ENCODE peak calls at places on chromosomes 16 and 17, in seven cellular contexts. V is spleen, H is gastrocnemius medialis, A is Peyer's patch, O is right lobe of liver, D is adrenal gland, C is A549. U is an unnamed sample.

GRCh38 chr17:61338000-61338864 is 61.4 kb upstream of the TBX2 start:
- DNase-seq in V (no peak), H (no peak), A (no peak), O (no peak), D (no peak), C (peak; percentile 65), U (no peak)

GRCh38 chr17:43634681-43635125 is 27.0 kb downstream of the MEOX1 start:
- DNase-seq in V (no peak), H (no peak), A (no peak), O (no peak), D (no peak), C (no peak), U (peak; percentile 78)

GRCh38 chr16:73794936-73795335 is 501.7 kb upstream of the PSMD7 start:
- DNase-seq in V (no peak), H (peak; percentile 77), A (no peak), O (no peak), D (no peak), C (no peak), U (peak; percentile 41)

GRCh38 chr16:71971571-71971970 is 28.6 kb downstream of the PKD1L3 start:
- DNase-seq in V (no peak), H (no peak), A (no peak), O (no peak), D (no peak), C (no peak), U (no peak)

GRCh38 chr16:24972608-24973220 is 42.5 kb downstream of the ARHGAP17 start:
- DNase-seq in V (no peak), H (no peak), A (no peak), O (no peak), D (peak; percentile 36), C (no peak), U (no peak)

GRCh38 chr16:20853076-20853597 is 46.8 kb downstream of the REXO5 start:
- DNase-seq in V (no peak), H (no peak), A (no peak), O (no peak), D (no peak), C (no peak), U (no peak)

GRCh38 chr17:31415640-31416502 is 24.4 kb downstream of the RAB11FIP4 start:
- DNase-seq in V (peak; percentile 40), H (no peak), A (no peak), O (no peak), D (no peak), C (no peak), U (no peak)

GRCh38 chr17:8004899-8005298 is 2.5 kb downstream of the GUCY2D start:
- DNase-seq in V (no peak), H (no peak), A (no peak), O (no peak), D (no peak), C (no peak), U (no peak)

GRCh38 chr16:74169687-74170522 is 126.7 kb upstream of the PSMD7 start:
- DNase-seq in V (no peak), H (no peak), A (no peak), O (no peak), D (no peak), C (no peak), U (no peak)

GRCh38 chr16:30521476-30521872 is 4.9 kb downstream of the ZNF768 start:
- DNase-seq in V (no peak), H (no peak), A (no peak), O (no peak), D (no peak), C (no peak), U (no peak)

GRCh38 chr17:67202503-67202902 is 42.5 kb downstream of the HELZ start:
- DNase-seq in V (no peak), H (no peak), A (no peak), O (no peak), D (no peak), C (no peak), U (no peak)

GRCh38 chr16:3706253-3707145 is 10.8 kb downstream of the TRAP1 start:
- DNase-seq in V (no peak), H (no peak), A (no peak), O (no peak), D (no peak), C (no peak), U (no peak)

GRCh38 chr16:55672471-55672870 is 16.7 kb downstream of the SLC6A2 start:
- DNase-seq in V (no peak), H (peak; percentile 43), A (no peak), O (no peak), D (peak; percentile 86), C (no peak), U (peak; percentile 60)

GRCh38 chr17:49069585-49070273 is 62.8 kb upstream of the B4GALNT2 start:
- DNase-seq in V (no peak), H (no peak), A (no peak), O (no peak), D (no peak), C (no peak), U (no peak)

GRCh38 chr17:27640790-27641189 is 9.8 kb downstream of the LGALS9 start:
- DNase-seq in V (no peak), H (no peak), A (no peak), O (no peak), D (no peak), C (no peak), U (no peak)

GRCh38 chr16:89103156-89103555 is 9.5 kb downstream of the ACSF3 start:
- DNase-seq in V (peak; percentile 39), H (no peak), A (peak; percentile 88), O (peak; percentile 8), D (no peak), C (no peak), U (no peak)

GRCh38 chr16:686459-687260 is 2.5 kb upstream of the JMJD8 start:
- DNase-seq in V (no peak), H (no peak), A (no peak), O (no peak), D (no peak), C (no peak), U (no peak)

GRCh38 chr17:56593073-56593740 is at the start of gene NOG:
- DNase-seq in V (peak; percentile 78), H (peak; percentile 61), A (no peak), O (peak; percentile 37), D (no peak), C (peak; percentile 72), U (peak; percentile 34)

GRCh38 chr17:56595831-56596740 is 2.6 kb downstream of the NOG start:
- DNase-seq in V (no peak), H (peak; percentile 15), A (no peak), O (peak; percentile 27), D (no peak), C (no peak), U (no peak)

GRCh38 chr17:56596741-56597494 is 3.4 kb downstream of the NOG start:
- DNase-seq in V (no peak), H (no peak), A (no peak), O (no peak), D (no peak), C (no peak), U (no peak)

GRCh38 chr17:56593741-56594527 is 435 bp downstream of the NOG start:
- DNase-seq in V (peak; percentile 87), H (peak; percentile 52), A (peak; percentile 66), O (peak; percentile 72), D (peak; percentile 57), C (peak; percentile 71), U (peak; percentile 62)

GRCh38 chr17:56594528-56595418 is 1.3 kb downstream of the NOG start:
- DNase-seq in V (peak; percentile 78), H (peak; percentile 17), A (no peak), O (peak; percentile 24), D (no peak), C (peak; percentile 42), U (no peak)
- TF ChIP-seq POLR2A in V (no peak), H (no peak), A (no peak), O (no peak), D (no peak), C (no peak), U (no peak)

GRCh38 chr17:40562841-40563370 is 2.4 kb downstream of the CCR7 start:
- DNase-seq in V (no peak), H (no peak), A (no peak), O (no peak), D (no peak), C (no peak), U (no peak)

GRCh38 chr17:40561294-40561870 is 3.9 kb downstream of the CCR7 start:
- DNase-seq in V (peak; percentile 41), H (no peak), A (peak; percentile 20), O (no peak), D (no peak), C (no peak), U (no peak)

GRCh38 chr17:40563371-40564052 is 1.8 kb downstream of the CCR7 start:
- DNase-seq in V (no peak), H (no peak), A (no peak), O (no peak), D (no peak), C (no peak), U (no peak)

GRCh38 chr17:40560592-40561293 is 4.5 kb downstream of the CCR7 start:
- DNase-seq in V (peak; percentile 82), H (no peak), A (peak; percentile 47), O (no peak), D (peak; percentile 51), C (no peak), U (no peak)

GRCh38 chr17:40561871-40562611 is 3.2 kb downstream of the CCR7 start:
- DNase-seq in V (peak; percentile 71), H (no peak), A (peak; percentile 18), O (no peak), D (no peak), C (no peak), U (no peak)
- TF ChIP-seq CTCF in V (no peak), H (no peak), A (peak; percentile 19), O (no peak), D (no peak), C (no peak), U (no peak)

GRCh38 chr17:17106716-17107115 is 64.5 kb downstream of the MPRIP start:
- DNase-seq in V (no peak), H (no peak), A (no peak), O (no peak), D (no peak), C (no peak), U (no peak)

GRCh38 chr17:17108681-17109049 is 66.4 kb downstream of the MPRIP start:
- DNase-seq in V (no peak), H (no peak), A (peak; percentile 61), O (no peak), D (peak; percentile 70), C (no peak), U (no peak)

GRCh38 chr17:17107891-17108680 is 65.8 kb downstream of the MPRIP start:
- DNase-seq in V (no peak), H (no peak), A (peak; percentile 49), O (no peak), D (peak; percentile 83), C (no peak), U (no peak)

GRCh38 chr17:17105976-17106375 is 63.7 kb downstream of the MPRIP start:
- DNase-seq in V (no peak), H (no peak), A (peak; percentile 22), O (no peak), D (no peak), C (no peak), U (no peak)

GRCh38 chr17:17107281-17107680 is 65.0 kb downstream of the MPRIP start:
- DNase-seq in V (no peak), H (no peak), A (peak; percentile 43), O (no peak), D (no peak), C (no peak), U (no peak)
- H3K4me3 ChIP-seq in V (no peak overlapping the region), H (no peak overlapping the region), A (no peak overlapping the region), O (no peak overlapping the region), D (no peak overlapping the region), C (no peak overlapping the region), U (no peak overlapping the region)

DNA sequence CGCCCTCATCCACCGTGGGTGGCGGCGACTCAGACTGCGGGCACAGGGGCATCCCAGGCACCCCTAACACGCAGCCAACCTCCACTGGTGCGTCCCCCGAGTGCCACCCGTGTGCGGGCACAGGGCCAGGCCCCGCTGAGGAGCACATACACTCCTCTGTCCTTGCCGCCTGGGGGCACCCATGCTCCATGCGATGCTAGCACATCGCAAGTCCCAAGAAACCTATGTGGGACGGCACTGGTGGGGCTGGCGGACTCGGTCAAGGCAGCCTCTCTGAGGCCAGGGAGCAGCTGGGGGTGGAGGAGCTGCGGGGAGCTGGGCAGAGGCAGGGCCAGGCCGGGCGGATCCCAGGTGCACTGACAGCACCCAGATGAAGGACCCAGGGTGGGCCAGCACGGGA is 4.0 kb downstream of the ZNF598 start:
- DNase-seq in V (peak; percentile 82), H (no peak), A (no peak), O (no peak), D (no peak), C (no peak), U (no peak)
- TF ChIP-seq POLR2A in V (no peak), H (no peak), A (no peak), O (no peak), D (no peak), C (no peak), U (no peak)